ENCODE peak calls at places on chromosomes 3 and 15, in nine cellular contexts. One of them, this sample, is unnamed.

GRCh38 chr3:41202075-41202833 is 2.9 kb downstream of the CTNNB1 start:
- DNase-seq in NB4: no peak
- DNase-seq in H1: no peak
- DNase-seq in ovary: no peak
- DNase-seq in tibial nerve: no peak
- DNase-seq in body of pancreas: no peak
- DNase-seq in prostate gland: no peak
- DNase-seq in uterus: no peak
- DNase-seq in transverse colon: no peak
- DNase-seq in this sample: no peak

GRCh38 chr15:83512459-83512858 is 65.3 kb downstream of the SH3GL3 start:
- DNase-seq in NB4: no peak
- DNase-seq in H1: no peak
- DNase-seq in ovary: no peak
- DNase-seq in tibial nerve: no peak
- DNase-seq in body of pancreas: no peak
- DNase-seq in prostate gland: no peak
- DNase-seq in uterus: no peak
- DNase-seq in transverse colon: no peak
- DNase-seq in this sample: no peak

GRCh38 chr3:107384907-107385306 is 7.7 kb downstream of the CCDC54 start:
- DNase-seq in NB4: no peak
- DNase-seq in H1: no peak
- DNase-seq in ovary: no peak
- DNase-seq in tibial nerve: no peak
- DNase-seq in body of pancreas: no peak
- DNase-seq in prostate gland: no peak
- DNase-seq in uterus: no peak
- DNase-seq in transverse colon: no peak
- DNase-seq in this sample: no peak

GRCh38 chr3:30319713-30320112 is 286.7 kb upstream of the TGFBR2 start:
- DNase-seq in NB4: peak
- DNase-seq in H1: peak
- DNase-seq in ovary: no peak
- DNase-seq in tibial nerve: no peak
- DNase-seq in body of pancreas: peak
- DNase-seq in prostate gland: no peak
- DNase-seq in uterus: peak
- DNase-seq in transverse colon: peak
- DNase-seq in this sample: peak

GRCh38 chr3:46501702-46502101 is 3.9 kb downstream of the RTP3 start:
- DNase-seq in NB4: no peak
- DNase-seq in H1: no peak
- DNase-seq in ovary: no peak
- DNase-seq in tibial nerve: no peak
- DNase-seq in body of pancreas: no peak
- DNase-seq in prostate gland: no peak
- DNase-seq in uterus: no peak
- DNase-seq in transverse colon: no peak
- DNase-seq in this sample: no peak

GRCh38 chr3:55486857-55487375 is at the start of gene WNT5A:
- DNase-seq in NB4: no peak
- DNase-seq in H1: no peak
- DNase-seq in ovary: peak
- DNase-seq in tibial nerve: no peak
- DNase-seq in body of pancreas: peak
- DNase-seq in prostate gland: no peak
- DNase-seq in uterus: peak
- DNase-seq in transverse colon: peak
- DNase-seq in this sample: peak

GRCh38 chr3:96970211-96970610 is 155.8 kb downstream of the EPHA6 start:
- DNase-seq in NB4: no peak
- DNase-seq in H1: no peak
- DNase-seq in ovary: no peak
- DNase-seq in tibial nerve: no peak
- DNase-seq in body of pancreas: no peak
- DNase-seq in prostate gland: no peak
- DNase-seq in uterus: no peak
- DNase-seq in transverse colon: no peak
- DNase-seq in this sample: no peak

GRCh38 chr15:100994597-100995446 is 75.7 kb downstream of the LRRK1 start:
- DNase-seq in NB4: no peak
- DNase-seq in H1: no peak
- DNase-seq in ovary: no peak
- DNase-seq in tibial nerve: no peak
- DNase-seq in body of pancreas: no peak
- DNase-seq in prostate gland: no peak
- DNase-seq in uterus: no peak
- DNase-seq in transverse colon: no peak
- DNase-seq in this sample: no peak

GRCh38 chr3:13580256-13581023 is 31.5 kb downstream of the FBLN2 start:
- DNase-seq in NB4: no peak
- DNase-seq in H1: no peak
- DNase-seq in ovary: no peak
- DNase-seq in tibial nerve: no peak
- DNase-seq in body of pancreas: peak
- DNase-seq in prostate gland: peak
- DNase-seq in uterus: no peak
- DNase-seq in transverse colon: no peak
- DNase-seq in this sample: peak

GRCh38 chr15:91911878-91912277 is 58.4 kb downstream of the SLCO3A1 start:
- DNase-seq in NB4: no peak
- DNase-seq in H1: no peak
- DNase-seq in ovary: no peak
- DNase-seq in tibial nerve: no peak
- DNase-seq in body of pancreas: no peak
- DNase-seq in prostate gland: no peak
- DNase-seq in uterus: no peak
- DNase-seq in transverse colon: no peak
- DNase-seq in this sample: no peak

DNA sequence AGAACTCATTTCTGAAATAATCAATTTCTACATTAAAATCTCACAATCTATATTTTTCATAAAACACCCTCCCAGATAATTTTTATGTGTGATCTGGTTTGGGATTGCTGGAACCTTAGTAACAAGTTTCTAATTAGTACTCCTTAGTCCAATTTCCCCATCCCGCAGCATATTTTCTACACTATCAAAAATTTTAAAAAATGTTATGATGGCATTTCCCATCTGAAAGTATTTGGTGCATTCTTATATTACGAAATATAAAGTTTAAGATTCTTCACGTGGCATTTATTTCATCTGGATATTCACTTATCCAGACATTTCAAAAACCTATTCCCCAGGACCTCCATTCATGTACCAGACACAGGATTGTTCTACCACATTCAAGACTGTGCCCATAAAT is 1.5 kb downstream of the OR5H14 start:
- DNase-seq in NB4: no peak
- DNase-seq in H1: no peak
- DNase-seq in ovary: no peak
- DNase-seq in tibial nerve: no peak
- DNase-seq in body of pancreas: no peak
- DNase-seq in prostate gland: no peak
- DNase-seq in uterus: no peak
- DNase-seq in transverse colon: no peak
- DNase-seq in this sample: no peak
- TF ChIP-seq POLR2A in NB4: no peak
- TF ChIP-seq POLR2A in H1: no peak
- TF ChIP-seq POLR2A in ovary: no peak
- TF ChIP-seq POLR2A in tibial nerve: no peak
- TF ChIP-seq POLR2A in body of pancreas: no peak
- TF ChIP-seq POLR2A in prostate gland: no peak
- TF ChIP-seq POLR2A in uterus: no peak
- TF ChIP-seq POLR2A in transverse colon: no peak
- TF ChIP-seq POLR2A in this sample: no peak

DNA sequence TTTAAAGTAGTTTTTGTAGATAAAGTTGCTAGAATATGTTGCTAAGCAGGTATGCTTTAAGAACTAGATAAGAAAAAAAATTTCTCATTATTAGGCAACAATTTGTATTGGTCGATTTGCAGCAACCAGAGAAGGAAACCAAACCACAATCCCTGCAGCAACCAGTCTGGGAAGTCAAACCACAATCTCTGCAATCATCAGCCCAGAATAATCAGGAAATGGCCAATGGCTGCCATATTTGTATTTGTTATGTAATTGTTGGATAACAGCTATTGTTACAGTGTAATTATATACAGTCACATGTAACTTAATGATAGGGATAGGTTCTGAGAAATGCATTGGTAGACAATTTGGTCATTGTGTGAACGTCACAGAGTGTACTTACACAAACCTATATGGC is 23.6 kb downstream of the STXBP5L start:
- DNase-seq in NB4: no peak
- DNase-seq in H1: no peak
- DNase-seq in ovary: no peak
- DNase-seq in tibial nerve: no peak
- DNase-seq in body of pancreas: no peak
- DNase-seq in prostate gland: no peak
- DNase-seq in uterus: no peak
- DNase-seq in transverse colon: no peak
- DNase-seq in this sample: no peak
- TF ChIP-seq POLR2A in NB4: no peak
- TF ChIP-seq POLR2A in H1: no peak
- TF ChIP-seq POLR2A in ovary: no peak
- TF ChIP-seq POLR2A in tibial nerve: no peak
- TF ChIP-seq POLR2A in body of pancreas: no peak
- TF ChIP-seq POLR2A in prostate gland: no peak
- TF ChIP-seq POLR2A in uterus: no peak
- TF ChIP-seq POLR2A in transverse colon: no peak
- TF ChIP-seq POLR2A in this sample: no peak

GRCh38 chr3:128153156-128154011 is at the start of gene EEFSEC:
- DNase-seq in NB4: peak
- DNase-seq in H1: no peak
- DNase-seq in ovary: peak
- DNase-seq in tibial nerve: peak
- DNase-seq in body of pancreas: peak
- DNase-seq in prostate gland: peak
- DNase-seq in uterus: peak
- DNase-seq in transverse colon: peak
- DNase-seq in this sample: peak
- TF ChIP-seq POLR2A in NB4: peak
- TF ChIP-seq POLR2A in H1: peak
- TF ChIP-seq POLR2A in ovary: peak
- TF ChIP-seq POLR2A in tibial nerve: no peak
- TF ChIP-seq POLR2A in body of pancreas: peak
- TF ChIP-seq POLR2A in prostate gland: no peak
- TF ChIP-seq POLR2A in uterus: peak
- TF ChIP-seq POLR2A in transverse colon: peak
- TF ChIP-seq POLR2A in this sample: no peak

DNA sequence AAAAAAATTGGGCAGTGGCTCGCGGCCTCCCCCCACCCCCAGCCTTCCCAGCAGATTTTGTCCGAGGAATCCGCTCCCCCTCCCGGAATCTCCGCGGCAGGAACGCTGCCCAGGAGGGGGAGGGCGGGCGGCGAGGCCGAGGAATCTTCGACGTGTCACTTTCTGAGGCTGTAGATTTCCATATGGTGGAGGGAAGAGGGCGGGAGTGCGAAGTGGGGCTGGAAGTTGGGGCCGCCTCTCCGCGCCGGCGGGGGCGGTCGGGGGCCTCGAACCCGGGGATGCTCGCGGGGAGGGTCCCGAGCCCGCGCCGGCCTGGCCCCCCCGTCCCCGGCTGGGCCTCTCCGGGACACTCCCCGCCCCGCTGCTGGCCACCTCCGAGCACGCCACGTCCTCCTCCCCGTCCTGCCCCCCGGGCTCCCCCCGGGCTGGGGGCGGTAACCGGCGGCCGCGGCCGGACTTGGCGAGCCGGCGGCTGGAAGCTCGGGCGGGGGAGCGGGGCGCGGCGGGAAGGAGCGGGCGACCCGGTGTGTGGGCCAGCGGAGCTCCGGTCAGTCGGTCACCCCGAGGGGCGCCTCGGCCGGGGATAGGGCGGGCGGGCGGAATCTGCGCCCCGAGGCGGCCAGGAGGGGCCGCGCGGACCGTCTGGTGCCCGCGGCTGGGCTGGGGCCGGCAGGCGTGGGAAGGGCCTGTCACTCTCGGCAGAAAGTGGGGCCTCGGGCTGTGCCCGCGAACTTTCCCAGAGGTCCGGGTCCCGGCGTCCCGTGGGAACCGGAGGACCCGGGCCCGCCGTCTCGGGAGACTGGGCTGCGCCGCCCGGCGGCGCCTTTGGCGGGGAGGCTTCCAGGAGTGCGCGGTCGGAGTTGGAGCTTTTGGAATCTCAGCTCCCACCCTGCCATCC is 949 bp downstream of the FNDC3B start:
- DNase-seq in NB4: peak
- DNase-seq in H1: no peak
- DNase-seq in ovary: peak
- DNase-seq in tibial nerve: peak
- DNase-seq in body of pancreas: peak
- DNase-seq in prostate gland: peak
- DNase-seq in uterus: peak
- DNase-seq in transverse colon: peak
- DNase-seq in this sample: peak
- TF ChIP-seq POLR2A in NB4: no peak
- TF ChIP-seq POLR2A in H1: no peak
- TF ChIP-seq POLR2A in ovary: peak
- TF ChIP-seq POLR2A in tibial nerve: peak
- TF ChIP-seq POLR2A in body of pancreas: peak
- TF ChIP-seq POLR2A in prostate gland: peak
- TF ChIP-seq POLR2A in uterus: peak
- TF ChIP-seq POLR2A in transverse colon: no peak
- TF ChIP-seq POLR2A in this sample: no peak

GRCh38 chr3:32568953-32569352 is 1.7 kb downstream of the DYNC1LI1 start:
- DNase-seq in NB4: no peak
- DNase-seq in H1: no peak
- DNase-seq in ovary: no peak
- DNase-seq in tibial nerve: no peak
- DNase-seq in body of pancreas: no peak
- DNase-seq in prostate gland: no peak
- DNase-seq in uterus: no peak
- DNase-seq in transverse colon: no peak
- DNase-seq in this sample: no peak

GRCh38 chr3:32569540-32570425 is 875 bp downstream of the DYNC1LI1 start:
- DNase-seq in NB4: peak
- DNase-seq in H1: peak
- DNase-seq in ovary: peak
- DNase-seq in tibial nerve: peak
- DNase-seq in body of pancreas: peak
- DNase-seq in prostate gland: no peak
- DNase-seq in uterus: peak
- DNase-seq in transverse colon: peak
- DNase-seq in this sample: peak

GRCh38 chr3:32571192-32571485 is 481 bp upstream of the DYNC1LI1 start:
- DNase-seq in NB4: no peak
- DNase-seq in H1: no peak
- DNase-seq in ovary: no peak
- DNase-seq in tibial nerve: no peak
- DNase-seq in body of pancreas: no peak
- DNase-seq in prostate gland: no peak
- DNase-seq in uterus: no peak
- DNase-seq in transverse colon: no peak
- DNase-seq in this sample: no peak

GRCh38 chr3:32575451-32575850 is 4.8 kb upstream of the DYNC1LI1 start:
- DNase-seq in NB4: peak
- DNase-seq in H1: no peak
- DNase-seq in ovary: no peak
- DNase-seq in tibial nerve: no peak
- DNase-seq in body of pancreas: no peak
- DNase-seq in prostate gland: no peak
- DNase-seq in uterus: no peak
- DNase-seq in transverse colon: no peak
- DNase-seq in this sample: no peak

GRCh38 chr3:32570426-32571191 is at the start of gene DYNC1LI1:
- DNase-seq in NB4: peak
- DNase-seq in H1: peak
- DNase-seq in ovary: peak
- DNase-seq in tibial nerve: peak
- DNase-seq in body of pancreas: peak
- DNase-seq in prostate gland: peak
- DNase-seq in uterus: peak
- DNase-seq in transverse colon: peak
- DNase-seq in this sample: peak
- TF ChIP-seq POLR2A in NB4: peak
- TF ChIP-seq POLR2A in H1: peak
- TF ChIP-seq POLR2A in ovary: peak
- TF ChIP-seq POLR2A in tibial nerve: no peak
- TF ChIP-seq POLR2A in body of pancreas: peak
- TF ChIP-seq POLR2A in prostate gland: peak
- TF ChIP-seq POLR2A in uterus: peak
- TF ChIP-seq POLR2A in transverse colon: peak
- TF ChIP-seq POLR2A in this sample: peak